ENCODE peak calls at places on chromosome 13, in seven cellular contexts. H, A, Y, S, W, U and B are unnamed samples.

GRCh38 chr13:36883829-36884228 is 36.2 kb downstream of the SMAD9 start:
- DNase-seq in H (no peak), A (no peak), Y (no peak), S (no peak), W (no peak), U (no peak), B (no peak)

GRCh38 chr13:59677966-59678814 is 485.5 kb downstream of the DIAPH3 start:
- DNase-seq in H (no peak), A (peak), Y (peak), S (peak), W (no peak), U (peak), B (no peak)

GRCh38 chr13:73800011-73800410 is 334.2 kb downstream of the KLF12 start:
- DNase-seq in H (no peak), A (no peak), Y (no peak), S (no peak), W (no peak), U (no peak), B (no peak)

GRCh38 chr13:24365191-24365590 is 55.8 kb downstream of the C1QTNF9 start:
- DNase-seq in H (no peak), A (no peak), Y (no peak), S (no peak), W (peak), U (no peak), B (no peak)

GRCh38 chr13:36887758-36888521 is 32.1 kb downstream of the SMAD9 start:
- DNase-seq in H (no peak), A (no peak), Y (no peak), S (no peak), W (peak), U (no peak), B (no peak)

GRCh38 chr13:60012503-60012902 is 151.2 kb downstream of the DIAPH3 start:
- DNase-seq in H (no peak), A (no peak), Y (no peak), S (no peak), W (no peak), U (no peak), B (no peak)

GRCh38 chr13:44498969-44499368 is 77.2 kb downstream of the TSC22D1 start:
- DNase-seq in H (no peak), A (no peak), Y (no peak), S (peak), W (no peak), U (no peak), B (no peak)

GRCh38 chr13:95603887-95604533 is 40.5 kb downstream of the DZIP1 start:
- DNase-seq in H (peak), A (no peak), Y (peak), S (no peak), W (no peak), U (peak), B (peak)

GRCh38 chr13:45658586-45659235 is 43.2 kb upstream of the ERICH6B start:
- DNase-seq in H (no peak), A (no peak), Y (peak), S (peak), W (no peak), U (no peak), B (no peak)

GRCh38 chr13:92362717-92363116 is 863.9 kb upstream of the GPC6 start:
- DNase-seq in H (no peak), A (no peak), Y (no peak), S (no peak), W (no peak), U (peak), B (no peak)

GRCh38 chr13:98462241-98462882 is 114.5 kb downstream of the STK24 start:
- DNase-seq in H (no peak), A (no peak), Y (no peak), S (no peak), W (no peak), U (no peak), B (no peak)

GRCh38 chr13:20405691-20406090 is 120.0 kb downstream of the CRYL1 start:
- DNase-seq in H (no peak), A (no peak), Y (no peak), S (no peak), W (peak), U (no peak), B (no peak)

GRCh38 chr13:87131611-87132010 is 539.6 kb upstream of the SLITRK5 start:
- DNase-seq in H (no peak), A (no peak), Y (no peak), S (no peak), W (no peak), U (no peak), B (no peak)

GRCh38 chr13:91017031-91017668 is 330.3 kb upstream of the MIR17HG start:
- DNase-seq in H (no peak), A (no peak), Y (peak), S (peak), W (peak), U (no peak), B (no peak)

GRCh38 chr13:106700007-106700950 is 132.3 kb upstream of the ARGLU1 start:
- DNase-seq in H (no peak), A (no peak), Y (no peak), S (no peak), W (no peak), U (no peak), B (no peak)

GRCh38 chr13:99805361-99805760 is 166.2 kb downstream of the ZIC5 start:
- DNase-seq in H (no peak), A (no peak), Y (no peak), S (no peak), W (peak), U (no peak), B (no peak)

GRCh38 chr13:101450749-101451130 is 1.7 kb upstream of the ITGBL1 start:
- DNase-seq in H (no peak), A (no peak), Y (no peak), S (no peak), W (no peak), U (no peak), B (no peak)

GRCh38 chr13:75180805-75181455 is 301.0 kb downstream of the TBC1D4 start:
- DNase-seq in H (no peak), A (no peak), Y (peak), S (peak), W (no peak), U (no peak), B (no peak)

GRCh38 chr13:20901668-20902437 is 693 bp downstream of the XPO4 start:
- DNase-seq in H (no peak), A (no peak), Y (peak), S (peak), W (peak), U (peak), B (no peak)

GRCh38 chr13:75739244-75739868 is 103.2 kb downstream of the LMO7 start:
- DNase-seq in H (no peak), A (no peak), Y (no peak), S (peak), W (no peak), U (no peak), B (no peak)

GRCh38 chr13:38409771-38410170 is 60.1 kb downstream of the UFM1 start:
- DNase-seq in H (no peak), A (no peak), Y (no peak), S (no peak), W (no peak), U (no peak), B (no peak)

GRCh38 chr13:101343128-101343787 is 73.0 kb downstream of the NALCN start:
- DNase-seq in H (no peak), A (no peak), Y (no peak), S (no peak), W (no peak), U (no peak), B (no peak)

GRCh38 chr13:43874512-43875092 is 4.9 kb downstream of the CCDC122 start:
- DNase-seq in H (no peak), A (peak), Y (peak), S (peak), W (no peak), U (no peak), B (no peak)

GRCh38 chr13:111123221-111123620 is 8.1 kb downstream of the ARHGEF7 start:
- DNase-seq in H (no peak), A (no peak), Y (no peak), S (no peak), W (no peak), U (no peak), B (no peak)

GRCh38 chr13:114129649-114130062 is 2.8 kb downstream of the RASA3 start:
- DNase-seq in H (no peak), A (peak), Y (no peak), S (no peak), W (no peak), U (no peak), B (no peak)

GRCh38 chr13:73810647-73811046 is 323.6 kb downstream of the KLF12 start:
- DNase-seq in H (no peak), A (no peak), Y (peak), S (no peak), W (no peak), U (no peak), B (no peak)

GRCh38 chr13:105406551-105406950 is 1128.9 kb downstream of the EFNB2 start:
- DNase-seq in H (no peak), A (no peak), Y (no peak), S (no peak), W (no peak), U (no peak), B (no peak)

GRCh38 chr13:112510002-112510780 is 77.8 kb downstream of the TUBGCP3 start:
- DNase-seq in H (no peak), A (no peak), Y (peak), S (peak), W (peak), U (peak), B (peak)

GRCh38 chr13:23739597-23739996 is 149.6 kb downstream of the MIPEP start:
- DNase-seq in H (no peak), A (no peak), Y (no peak), S (no peak), W (no peak), U (peak), B (no peak)